ENCODE peak calls at places on chromosomes 16 and 17, in six cellular contexts. One of them, this sample, is unnamed. For H3K9me3, the result is how much of the 10 kb centered on the place peaks cover.

GRCh38 chr17:50898369-50899004 is 32.3 kb upstream of the TOB1 start:
- DNase-seq in uterus: no peak
- DNase-seq in heart right ventricle: no peak
- DNase-seq in pancreas: no peak
- DNase-seq in Peyer's patch: no peak
- DNase-seq in lower lobe of right lung: no peak
- DNase-seq in this sample: no peak

GRCh38 chr17:44170135-44170498 is 387 bp upstream of the ASB16 start:
- DNase-seq in Peyer's patch: no peak
- DNase-seq in pancreas: no peak
- DNase-seq in heart right ventricle: no peak
- DNase-seq in uterus: no peak
- DNase-seq in lower lobe of right lung: no peak
- DNase-seq in this sample: no peak

GRCh38 chr16:9258423-9259051 is 167.1 kb downstream of the HAPSTR1 start:
- DNase-seq in Peyer's patch: no peak
- DNase-seq in uterus: no peak
- DNase-seq in heart right ventricle: peak
- DNase-seq in pancreas: peak
- DNase-seq in lower lobe of right lung: no peak
- DNase-seq in this sample: no peak

GRCh38 chr17:37718383-37719048 is 26.3 kb downstream of the HNF1B start:
- DNase-seq in Peyer's patch: no peak
- DNase-seq in heart right ventricle: no peak
- DNase-seq in lower lobe of right lung: no peak
- DNase-seq in uterus: no peak
- DNase-seq in pancreas: no peak
- DNase-seq in this sample: no peak

GRCh38 chr17:38550661-38551060 is 55.1 kb downstream of the SRCIN1 start:
- DNase-seq in heart right ventricle: peak
- DNase-seq in lower lobe of right lung: no peak
- DNase-seq in pancreas: no peak
- DNase-seq in uterus: no peak
- DNase-seq in Peyer's patch: no peak
- DNase-seq in this sample: no peak

GRCh38 chr16:49755291-49755611 is 100.7 kb downstream of the ZNF423 start:
- DNase-seq in uterus: no peak
- DNase-seq in heart right ventricle: no peak
- DNase-seq in Peyer's patch: no peak
- DNase-seq in pancreas: no peak
- DNase-seq in lower lobe of right lung: no peak
- DNase-seq in this sample: no peak

GRCh38 chr17:44932096-44932495 is 15.5 kb downstream of the KIF18B start:
- DNase-seq in pancreas: no peak
- DNase-seq in uterus: no peak
- DNase-seq in lower lobe of right lung: peak
- DNase-seq in Peyer's patch: no peak
- DNase-seq in heart right ventricle: no peak
- DNase-seq in this sample: peak

GRCh38 chr17:10130263-10130662 is 68.1 kb downstream of the GAS7 start:
- DNase-seq in lower lobe of right lung: no peak
- DNase-seq in heart right ventricle: no peak
- DNase-seq in pancreas: no peak
- DNase-seq in Peyer's patch: no peak
- DNase-seq in uterus: no peak
- DNase-seq in this sample: no peak

GRCh38 chr16:68408428-68408827 is 39.9 kb downstream of the SMPD3 start:
- DNase-seq in Peyer's patch: no peak
- DNase-seq in lower lobe of right lung: peak
- DNase-seq in pancreas: no peak
- DNase-seq in uterus: no peak
- DNase-seq in heart right ventricle: no peak
- DNase-seq in this sample: no peak

GRCh38 chr17:42392664-42393415 is 4.6 kb upstream of the STAT3 start:
- DNase-seq in uterus: no peak
- DNase-seq in heart right ventricle: no peak
- DNase-seq in lower lobe of right lung: no peak
- DNase-seq in pancreas: no peak
- DNase-seq in Peyer's patch: no peak
- DNase-seq in this sample: no peak

GRCh38 chr17:728911-729310 is 3.5 kb upstream of the TLCD3A start:
- DNase-seq in lower lobe of right lung: no peak
- DNase-seq in uterus: no peak
- DNase-seq in heart right ventricle: no peak
- DNase-seq in pancreas: no peak
- DNase-seq in Peyer's patch: no peak
- DNase-seq in this sample: no peak

GRCh38 chr16:30342751-30343490 is 12.2 kb downstream of the CD2BP2 start:
- DNase-seq in Peyer's patch: peak
- DNase-seq in uterus: no peak
- DNase-seq in lower lobe of right lung: no peak
- DNase-seq in heart right ventricle: no peak
- DNase-seq in pancreas: no peak
- DNase-seq in this sample: peak

GRCh38 chr17:47665655-47666054 is 15.9 kb downstream of the KPNB1 start:
- DNase-seq in uterus: no peak
- DNase-seq in lower lobe of right lung: no peak
- DNase-seq in heart right ventricle: no peak
- DNase-seq in pancreas: no peak
- DNase-seq in Peyer's patch: no peak
- DNase-seq in this sample: no peak

GRCh38 chr17:38922538-38923291 is 2.7 kb upstream of the LASP1NB start:
- DNase-seq in uterus: peak
- DNase-seq in Peyer's patch: peak
- DNase-seq in heart right ventricle: peak
- DNase-seq in pancreas: peak
- DNase-seq in lower lobe of right lung: no peak
- DNase-seq in this sample: peak

GRCh38 chr17:45077643-45078042 is 16.5 kb downstream of the NMT1 start:
- DNase-seq in pancreas: no peak
- DNase-seq in uterus: no peak
- DNase-seq in heart right ventricle: no peak
- DNase-seq in lower lobe of right lung: no peak
- DNase-seq in Peyer's patch: no peak
- DNase-seq in this sample: no peak

GRCh38 chr16:75238132-75238852 is 13.1 kb downstream of the BCAR1 start:
- DNase-seq in Peyer's patch: peak
- DNase-seq in lower lobe of right lung: peak
- DNase-seq in uterus: peak
- DNase-seq in heart right ventricle: peak
- DNase-seq in pancreas: no peak
- DNase-seq in this sample: peak

GRCh38 chr17:50027639-50028206 is 28.2 kb upstream of the ITGA3 start:
- DNase-seq in heart right ventricle: peak
- DNase-seq in pancreas: peak
- DNase-seq in uterus: peak
- DNase-seq in lower lobe of right lung: peak
- DNase-seq in Peyer's patch: no peak
- DNase-seq in this sample: peak

GRCh38 chr16:67277999-67278772 is 1.1 kb upstream of the PLEKHG4 start:
- DNase-seq in lower lobe of right lung: no peak
- DNase-seq in pancreas: no peak
- DNase-seq in heart right ventricle: no peak
- DNase-seq in uterus: no peak
- DNase-seq in Peyer's patch: no peak
- DNase-seq in this sample: no peak

GRCh38 chr16:23206986-23207385 is 24.4 kb downstream of the SCNN1G start:
- DNase-seq in Peyer's patch: no peak
- DNase-seq in lower lobe of right lung: no peak
- DNase-seq in heart right ventricle: no peak
- DNase-seq in pancreas: no peak
- DNase-seq in uterus: no peak
- DNase-seq in this sample: no peak

GRCh38 chr17:63854709-63855108 is 12.2 kb upstream of the SMARCD2 start:
- DNase-seq in Peyer's patch: no peak
- DNase-seq in pancreas: no peak
- DNase-seq in lower lobe of right lung: no peak
- DNase-seq in heart right ventricle: no peak
- DNase-seq in uterus: no peak
- DNase-seq in this sample: no peak

GRCh38 chr17:59812139-59812538 is 80.6 kb downstream of the TUBD1 start:
- DNase-seq in uterus: no peak
- DNase-seq in heart right ventricle: no peak
- DNase-seq in pancreas: no peak
- DNase-seq in Peyer's patch: no peak
- DNase-seq in lower lobe of right lung: no peak
- DNase-seq in this sample: no peak

GRCh38 chr16:57803413-57803990 is 1.2 kb upstream of the KIFC3 start:
- DNase-seq in Peyer's patch: no peak
- DNase-seq in pancreas: no peak
- DNase-seq in uterus: no peak
- DNase-seq in heart right ventricle: peak
- DNase-seq in lower lobe of right lung: peak
- DNase-seq in this sample: no peak

DNA sequence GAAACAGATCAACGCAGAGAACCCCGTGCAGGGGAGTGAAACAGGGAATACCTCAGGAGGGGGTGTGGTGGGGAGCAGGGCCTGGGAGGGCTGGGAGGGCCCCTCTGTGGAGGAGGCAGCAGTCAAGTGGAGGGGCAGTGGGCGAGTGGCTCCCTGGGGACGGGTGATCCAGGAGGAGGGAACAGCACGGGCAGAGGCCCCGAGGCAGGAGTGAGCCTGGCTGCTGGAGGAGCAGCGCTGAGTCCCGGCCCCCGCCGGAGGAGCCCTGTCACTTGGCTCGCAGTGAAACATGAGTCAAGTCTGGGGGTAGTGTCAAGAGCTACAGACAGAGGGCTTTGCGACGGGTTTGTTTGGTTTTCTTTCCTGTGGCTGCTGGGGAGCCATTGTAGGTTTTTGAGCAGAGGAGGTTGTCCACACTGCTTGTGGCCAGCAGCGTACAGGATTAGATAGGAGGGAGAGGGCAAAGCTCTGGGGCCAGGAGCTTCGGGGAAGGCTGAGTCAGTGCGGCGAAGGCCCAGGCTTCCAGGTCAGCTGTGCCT is 115.7 kb upstream of the CIBAR2 start:
- DNase-seq in uterus: peak
- DNase-seq in lower lobe of right lung: no peak
- DNase-seq in pancreas: no peak
- DNase-seq in Peyer's patch: no peak
- DNase-seq in heart right ventricle: no peak
- DNase-seq in this sample: no peak
- TF ChIP-seq CTCF in uterus: no peak
- TF ChIP-seq CTCF in lower lobe of right lung: no peak
- TF ChIP-seq CTCF in pancreas: no peak
- TF ChIP-seq CTCF in Peyer's patch: no peak
- TF ChIP-seq CTCF in heart right ventricle: no peak
- TF ChIP-seq CTCF in this sample: no peak

DNA sequence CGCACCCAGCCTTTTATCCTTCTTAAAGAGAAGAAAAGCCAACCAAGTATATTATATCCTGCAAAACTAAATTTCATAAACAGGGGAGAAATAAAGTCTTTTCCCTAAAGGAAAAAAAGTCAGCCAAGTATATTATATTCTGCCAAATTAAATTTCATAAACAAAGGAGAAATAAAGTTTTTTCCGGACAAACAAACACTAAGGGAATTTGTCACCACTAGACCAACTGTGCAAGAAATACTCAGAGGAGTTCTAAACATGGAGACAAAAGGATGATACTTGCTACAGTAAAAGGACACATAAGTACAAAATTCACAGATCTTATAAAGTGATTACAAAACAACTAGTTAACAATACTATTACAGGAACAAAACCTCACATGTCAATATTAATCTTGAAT is 14.4 kb upstream of the CCL18 start:
- DNase-seq in Peyer's patch: no peak
- DNase-seq in heart right ventricle: no peak
- DNase-seq in lower lobe of right lung: no peak
- DNase-seq in pancreas: no peak
- DNase-seq in uterus: no peak
- DNase-seq in this sample: no peak
- H3K9me3 ChIP-seq in Peyer's patch: under half
- H3K9me3 ChIP-seq in heart right ventricle: under half
- H3K9me3 ChIP-seq in lower lobe of right lung: under half
- H3K9me3 ChIP-seq in pancreas: under half
- H3K9me3 ChIP-seq in uterus: under half
- H3K9me3 ChIP-seq in this sample: under half

GRCh38 chr17:79299349-79299748 is 224.7 kb downstream of the ENGASE start:
- DNase-seq in lower lobe of right lung: no peak
- DNase-seq in heart right ventricle: no peak
- DNase-seq in uterus: no peak
- DNase-seq in Peyer's patch: no peak
- DNase-seq in pancreas: no peak
- DNase-seq in this sample: no peak
- H3K27ac ChIP-seq in lower lobe of right lung: no peak
- H3K27ac ChIP-seq in heart right ventricle: no peak
- H3K27ac ChIP-seq in uterus: no peak
- H3K27ac ChIP-seq in Peyer's patch: no peak
- H3K27ac ChIP-seq in pancreas: no peak
- H3K27ac ChIP-seq in this sample: no peak

GRCh38 chr17:8160741-8161221 is 2.0 kb downstream of the VAMP2 start:
- DNase-seq in heart right ventricle: no peak
- DNase-seq in Peyer's patch: no peak
- DNase-seq in pancreas: no peak
- DNase-seq in lower lobe of right lung: peak
- DNase-seq in uterus: no peak
- DNase-seq in this sample: peak

GRCh38 chr17:8161289-8162231 is 1.2 kb downstream of the VAMP2 start:
- DNase-seq in lower lobe of right lung: peak
- DNase-seq in Peyer's patch: no peak
- DNase-seq in heart right ventricle: no peak
- DNase-seq in pancreas: no peak
- DNase-seq in uterus: no peak
- DNase-seq in this sample: peak

GRCh38 chr17:8162997-8163977 is 539 bp upstream of the VAMP2 start:
- DNase-seq in Peyer's patch: no peak
- DNase-seq in heart right ventricle: no peak
- DNase-seq in uterus: no peak
- DNase-seq in pancreas: peak
- DNase-seq in lower lobe of right lung: peak
- DNase-seq in this sample: peak

GRCh38 chr17:8163978-8164814 is 1.4 kb upstream of the VAMP2 start:
- DNase-seq in lower lobe of right lung: peak
- DNase-seq in heart right ventricle: peak
- DNase-seq in uterus: peak
- DNase-seq in Peyer's patch: peak
- DNase-seq in pancreas: peak
- DNase-seq in this sample: peak

DNA sequence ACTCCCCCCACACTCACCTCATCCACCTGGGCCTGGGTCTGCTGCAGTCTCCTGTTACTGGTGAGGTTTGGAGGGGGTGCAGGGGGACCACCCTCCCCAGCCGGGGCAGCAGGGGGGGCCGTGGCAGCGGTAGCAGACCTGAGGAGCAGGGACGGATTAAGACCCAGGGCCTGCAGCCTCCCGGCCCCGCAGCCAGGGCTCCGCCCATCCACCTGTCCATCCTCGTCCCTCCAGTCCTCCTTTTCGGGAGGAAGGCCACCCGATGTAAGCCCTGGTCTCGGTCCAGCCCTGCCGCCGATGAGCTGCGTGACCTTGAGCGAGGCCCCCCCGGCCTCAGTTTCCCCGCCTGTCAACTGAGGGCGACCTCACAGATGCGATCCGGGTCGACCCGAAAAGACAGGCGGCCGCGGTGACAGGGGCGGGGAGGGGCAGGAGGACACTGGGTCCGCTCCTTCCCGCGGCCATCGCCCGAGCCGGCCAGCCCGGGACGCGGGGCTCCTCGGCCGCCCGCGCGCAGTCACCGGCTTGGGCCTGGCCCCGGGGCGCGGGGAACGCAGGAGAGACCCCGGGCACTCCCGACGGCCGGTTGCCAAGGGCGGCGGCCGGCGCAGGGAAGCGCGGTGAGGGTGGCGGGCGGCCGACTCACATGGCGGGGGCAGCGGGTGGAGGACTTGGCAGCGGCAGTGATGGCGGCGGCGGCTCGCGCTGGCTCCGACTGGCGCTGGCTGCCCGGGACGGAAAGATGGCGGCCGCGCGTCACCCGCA is at the start of gene VAMP2:
- DNase-seq in uterus: peak
- DNase-seq in lower lobe of right lung: peak
- DNase-seq in pancreas: peak
- DNase-seq in Peyer's patch: peak
- DNase-seq in heart right ventricle: peak
- DNase-seq in this sample: peak
- TF ChIP-seq CTCF in uterus: no peak
- TF ChIP-seq CTCF in lower lobe of right lung: no peak
- TF ChIP-seq CTCF in pancreas: no peak
- TF ChIP-seq CTCF in Peyer's patch: peak
- TF ChIP-seq CTCF in heart right ventricle: no peak
- TF ChIP-seq CTCF in this sample: no peak

This sample was measured in upper lobe of right lung.